ENCODE peak calls at places on chromosome 10, in eight cellular contexts. R is BJ, M is psoas muscle, U is cardiac muscle cell, Y is HepG2, L is tibial nerve, E is kidney, Q is lower lobe of right lung. Z is an unnamed sample.

GRCh38 chr10:1050555-1050954 is 1.6 kb upstream of the IDI1 start:
- DNase-seq in R (no peak), M (no peak), U (no peak), Y (peak), L (no peak), E (no peak), Q (no peak), Z (no peak)

GRCh38 chr10:79224263-79224949 is 122.9 kb upstream of the PPIF start:
- DNase-seq in R (no peak), M (no peak), U (no peak), Y (no peak), L (no peak), E (peak), Q (no peak), Z (peak)

GRCh38 chr10:132148261-132149251 is 38.2 kb upstream of the DPYSL4 start:
- DNase-seq in R (no peak), M (peak), U (no peak), Y (no peak), L (no peak), E (peak), Q (peak), Z (no peak)

GRCh38 chr10:34815174-34816066 is at the start of gene PARD3:
- DNase-seq in R (no peak), M (peak), U (peak), Y (peak), L (peak), E (peak), Q (peak), Z (peak)

GRCh38 chr10:90530526-90530925 is 327.3 kb downstream of the HTR7 start:
- DNase-seq in R (no peak), M (no peak), U (peak), Y (no peak), L (no peak), E (no peak), Q (no peak), Z (peak)

GRCh38 chr10:127577376-127577775 is 28.3 kb downstream of the NPS start:
- DNase-seq in R (no peak), M (no peak), U (peak), Y (no peak), L (no peak), E (no peak), Q (no peak), Z (peak)

GRCh38 chr10:131851332-131851731 is 49.5 kb upstream of the PPP2R2D start:
- DNase-seq in R (no peak), M (no peak), U (no peak), Y (no peak), L (no peak), E (no peak), Q (no peak), Z (no peak)

GRCh38 chr10:28481968-28482367 is 51.0 kb upstream of the WAC start:
- DNase-seq in R (no peak), M (no peak), U (no peak), Y (no peak), L (no peak), E (no peak), Q (no peak), Z (no peak)

GRCh38 chr10:111077715-111078504 is 1.1 kb downstream of the ADRA2A start:
- DNase-seq in R (no peak), M (no peak), U (peak), Y (no peak), L (no peak), E (peak), Q (peak), Z (no peak)

GRCh38 chr10:75858357-75858756 is 426.9 kb downstream of the LRMDA start:
- DNase-seq in R (no peak), M (no peak), U (no peak), Y (no peak), L (no peak), E (no peak), Q (no peak), Z (no peak)

GRCh38 chr10:11685787-11686218 is 56.4 kb upstream of the ECHDC3 start:
- DNase-seq in R (no peak), M (peak), U (peak), Y (peak), L (peak), E (peak), Q (peak), Z (peak)
- H3K4me3 ChIP-seq in R (no peak), M (no peak), U (no peak), Y (no peak), L (no peak), E (no peak), Q (peak), Z (peak)

GRCh38 chr10:44935961-44936285 is 23.7 kb upstream of the RASSF4 start:
- DNase-seq in R (no peak), M (no peak), U (no peak), Y (no peak), L (no peak), E (no peak), Q (no peak), Z (no peak)
- TF ChIP-seq CTCF in R (no peak), M (no peak), U (no peak), Y (no peak), L (no peak), E (no peak), Q (no peak), Z (no peak)

DNA sequence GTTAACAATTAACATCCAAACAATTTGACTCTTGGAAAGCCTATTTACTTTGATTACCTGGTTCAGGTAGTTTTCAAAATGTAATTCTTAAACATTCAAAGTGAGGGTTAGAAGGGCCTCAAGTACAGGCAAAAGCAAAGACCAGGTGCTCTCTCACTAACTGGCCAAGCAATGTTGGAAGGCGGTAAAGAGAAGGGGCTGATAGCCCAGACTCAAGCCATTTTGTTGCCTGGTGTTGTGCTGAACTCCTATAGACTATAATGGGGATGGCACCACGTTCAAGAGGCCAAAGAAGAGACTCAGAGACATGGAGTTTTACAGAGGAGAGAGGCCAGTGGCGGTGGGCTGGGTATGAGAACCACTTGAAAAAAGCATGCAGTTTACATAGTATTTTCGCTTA is 12.6 kb upstream of the ADD3 start:
- DNase-seq in R (no peak), M (no peak), U (no peak), Y (no peak), L (no peak), E (no peak), Q (no peak), Z (no peak)
- H3K4me3 ChIP-seq in R (no peak), M (no peak), U (no peak), Y (no peak), L (no peak), E (no peak), Q (no peak), Z (no peak)

GRCh38 chr10:113924171-113924570 is 69.7 kb downstream of the NHLRC2 start:
- DNase-seq in R (no peak), M (no peak), U (no peak), Y (no peak), L (no peak), E (no peak), Q (no peak), Z (no peak)

GRCh38 chr10:113929522-113929921 is 75.1 kb downstream of the NHLRC2 start:
- DNase-seq in R (no peak), M (no peak), U (no peak), Y (no peak), L (no peak), E (no peak), Q (no peak), Z (no peak)

GRCh38 chr10:113930482-113931057 is 76.1 kb downstream of the NHLRC2 start:
- DNase-seq in R (no peak), M (no peak), U (no peak), Y (no peak), L (no peak), E (no peak), Q (no peak), Z (no peak)

GRCh38 chr10:113924664-113925063 is 70.2 kb downstream of the NHLRC2 start:
- DNase-seq in R (no peak), M (no peak), U (no peak), Y (no peak), L (no peak), E (no peak), Q (no peak), Z (no peak)

GRCh38 chr10:113927440-113927839 is 73.0 kb downstream of the NHLRC2 start:
- DNase-seq in R (no peak), M (no peak), U (no peak), Y (no peak), L (no peak), E (no peak), Q (no peak), Z (no peak)
- TF ChIP-seq CTCF in R (no peak), M (no peak), U (no peak), Y (no peak), L (no peak), E (no peak), Q (no peak), Z (no peak)